ENCODE peak calls at places on chromosomes 11 and 22, in ten cellular contexts. One of them, this sample, is unnamed.

GRCh38 chr11:34915136-34916013 is 804 bp downstream of the APIP start:
- DNase-seq in EL: peak
- DNase-seq in activated gamma-delta T cell: no peak
- DNase-seq in pulmonary artery endothelial cell: no peak
- DNase-seq in ACHN: no peak
- DNase-seq in choroid plexus epithelial cell: peak
- DNase-seq in lung: no peak
- DNase-seq in aorta: no peak
- DNase-seq in effector memory CD8-positive, alpha-beta T cell: no peak
- DNase-seq in bronchial epithelial cell: peak
- DNase-seq in this sample: peak

GRCh38 chr11:110774138-110775014 is 62.1 kb upstream of the ARHGAP20 start:
- DNase-seq in pulmonary artery endothelial cell: no peak
- DNase-seq in lung: no peak
- DNase-seq in aorta: no peak
- DNase-seq in ACHN: no peak
- DNase-seq in bronchial epithelial cell: no peak
- DNase-seq in activated gamma-delta T cell: no peak
- DNase-seq in choroid plexus epithelial cell: no peak
- DNase-seq in effector memory CD8-positive, alpha-beta T cell: no peak
- DNase-seq in EL: no peak
- DNase-seq in this sample: no peak

GRCh38 chr11:67438121-67438902 is 830 bp upstream of the PTPRCAP start:
- DNase-seq in lung: no peak
- DNase-seq in EL: no peak
- DNase-seq in bronchial epithelial cell: no peak
- DNase-seq in pulmonary artery endothelial cell: no peak
- DNase-seq in effector memory CD8-positive, alpha-beta T cell: peak
- DNase-seq in activated gamma-delta T cell: peak
- DNase-seq in ACHN: no peak
- DNase-seq in choroid plexus epithelial cell: no peak
- DNase-seq in aorta: peak
- DNase-seq in this sample: no peak

GRCh38 chr11:71940561-71941219 is 11.8 kb downstream of the RNF121 start:
- DNase-seq in aorta: no peak
- DNase-seq in ACHN: no peak
- DNase-seq in EL: no peak
- DNase-seq in effector memory CD8-positive, alpha-beta T cell: no peak
- DNase-seq in activated gamma-delta T cell: no peak
- DNase-seq in pulmonary artery endothelial cell: no peak
- DNase-seq in bronchial epithelial cell: no peak
- DNase-seq in lung: no peak
- DNase-seq in choroid plexus epithelial cell: no peak
- DNase-seq in this sample: no peak

GRCh38 chr11:44556735-44557409 is 8.6 kb upstream of the CD82 start:
- DNase-seq in EL: peak
- DNase-seq in effector memory CD8-positive, alpha-beta T cell: peak
- DNase-seq in activated gamma-delta T cell: no peak
- DNase-seq in lung: peak
- DNase-seq in bronchial epithelial cell: peak
- DNase-seq in choroid plexus epithelial cell: peak
- DNase-seq in ACHN: peak
- DNase-seq in pulmonary artery endothelial cell: no peak
- DNase-seq in aorta: peak
- DNase-seq in this sample: peak

GRCh38 chr11:134905513-134905912 is 493.5 kb upstream of the B3GAT1 start:
- DNase-seq in EL: no peak
- DNase-seq in ACHN: no peak
- DNase-seq in activated gamma-delta T cell: no peak
- DNase-seq in pulmonary artery endothelial cell: no peak
- DNase-seq in effector memory CD8-positive, alpha-beta T cell: no peak
- DNase-seq in aorta: no peak
- DNase-seq in bronchial epithelial cell: no peak
- DNase-seq in lung: no peak
- DNase-seq in choroid plexus epithelial cell: no peak
- DNase-seq in this sample: no peak

GRCh38 chr22:17921871-17922821 is 102.2 kb downstream of the MICAL3 start:
- DNase-seq in ACHN: peak
- DNase-seq in pulmonary artery endothelial cell: no peak
- DNase-seq in lung: no peak
- DNase-seq in choroid plexus epithelial cell: no peak
- DNase-seq in bronchial epithelial cell: peak
- DNase-seq in EL: no peak
- DNase-seq in aorta: no peak
- DNase-seq in activated gamma-delta T cell: no peak
- DNase-seq in effector memory CD8-positive, alpha-beta T cell: no peak
- DNase-seq in this sample: peak

GRCh38 chr11:16612801-16613400 is 125.5 kb upstream of the C11orf58 start:
- DNase-seq in EL: peak
- DNase-seq in effector memory CD8-positive, alpha-beta T cell: no peak
- DNase-seq in aorta: no peak
- DNase-seq in choroid plexus epithelial cell: no peak
- DNase-seq in ACHN: no peak
- DNase-seq in pulmonary artery endothelial cell: no peak
- DNase-seq in lung: no peak
- DNase-seq in activated gamma-delta T cell: no peak
- DNase-seq in bronchial epithelial cell: no peak
- DNase-seq in this sample: no peak

GRCh38 chr11:118281284-118281683 is 17.2 kb upstream of the MPZL2 start:
- DNase-seq in aorta: no peak
- DNase-seq in pulmonary artery endothelial cell: no peak
- DNase-seq in lung: no peak
- DNase-seq in choroid plexus epithelial cell: no peak
- DNase-seq in activated gamma-delta T cell: no peak
- DNase-seq in EL: no peak
- DNase-seq in ACHN: no peak
- DNase-seq in bronchial epithelial cell: peak
- DNase-seq in effector memory CD8-positive, alpha-beta T cell: no peak
- DNase-seq in this sample: no peak

GRCh38 chr22:35995772-35996171 is 32.9 kb downstream of the RBFOX2 start:
- DNase-seq in aorta: peak
- DNase-seq in EL: peak
- DNase-seq in bronchial epithelial cell: peak
- DNase-seq in pulmonary artery endothelial cell: peak
- DNase-seq in ACHN: no peak
- DNase-seq in activated gamma-delta T cell: no peak
- DNase-seq in choroid plexus epithelial cell: peak
- DNase-seq in effector memory CD8-positive, alpha-beta T cell: no peak
- DNase-seq in lung: peak
- DNase-seq in this sample: no peak

GRCh38 chr11:95692526-95693270 is 96.9 kb downstream of the FAM76B start:
- DNase-seq in activated gamma-delta T cell: no peak
- DNase-seq in bronchial epithelial cell: no peak
- DNase-seq in effector memory CD8-positive, alpha-beta T cell: no peak
- DNase-seq in ACHN: no peak
- DNase-seq in aorta: no peak
- DNase-seq in pulmonary artery endothelial cell: no peak
- DNase-seq in EL: no peak
- DNase-seq in lung: no peak
- DNase-seq in choroid plexus epithelial cell: peak
- DNase-seq in this sample: no peak

GRCh38 chr11:43580735-43581369 is 99.7 kb upstream of the HSD17B12 start:
- DNase-seq in pulmonary artery endothelial cell: no peak
- DNase-seq in lung: no peak
- DNase-seq in EL: no peak
- DNase-seq in effector memory CD8-positive, alpha-beta T cell: no peak
- DNase-seq in ACHN: no peak
- DNase-seq in choroid plexus epithelial cell: no peak
- DNase-seq in bronchial epithelial cell: no peak
- DNase-seq in aorta: no peak
- DNase-seq in activated gamma-delta T cell: no peak
- DNase-seq in this sample: no peak

GRCh38 chr11:6387811-6388599 is 2.3 kb upstream of the SMPD1 start:
- DNase-seq in bronchial epithelial cell: peak
- DNase-seq in activated gamma-delta T cell: no peak
- DNase-seq in lung: no peak
- DNase-seq in ACHN: peak
- DNase-seq in pulmonary artery endothelial cell: peak
- DNase-seq in choroid plexus epithelial cell: peak
- DNase-seq in aorta: no peak
- DNase-seq in EL: peak
- DNase-seq in effector memory CD8-positive, alpha-beta T cell: no peak
- DNase-seq in this sample: no peak

GRCh38 chr11:69686452-69686851 is 11.3 kb upstream of the LTO1 start:
- DNase-seq in bronchial epithelial cell: no peak
- DNase-seq in aorta: no peak
- DNase-seq in pulmonary artery endothelial cell: no peak
- DNase-seq in effector memory CD8-positive, alpha-beta T cell: no peak
- DNase-seq in lung: no peak
- DNase-seq in choroid plexus epithelial cell: no peak
- DNase-seq in ACHN: no peak
- DNase-seq in EL: no peak
- DNase-seq in activated gamma-delta T cell: no peak
- DNase-seq in this sample: no peak

GRCh38 chr11:12248330-12248729 is 129.0 kb upstream of the PARVA start:
- DNase-seq in activated gamma-delta T cell: no peak
- DNase-seq in ACHN: no peak
- DNase-seq in lung: peak
- DNase-seq in bronchial epithelial cell: peak
- DNase-seq in pulmonary artery endothelial cell: no peak
- DNase-seq in effector memory CD8-positive, alpha-beta T cell: no peak
- DNase-seq in EL: peak
- DNase-seq in choroid plexus epithelial cell: peak
- DNase-seq in aorta: peak
- DNase-seq in this sample: peak

GRCh38 chr11:62267576-62267975 is 2.4 kb upstream of the SCGB2A2 start:
- DNase-seq in lung: no peak
- DNase-seq in pulmonary artery endothelial cell: no peak
- DNase-seq in choroid plexus epithelial cell: no peak
- DNase-seq in effector memory CD8-positive, alpha-beta T cell: no peak
- DNase-seq in EL: no peak
- DNase-seq in aorta: no peak
- DNase-seq in activated gamma-delta T cell: no peak
- DNase-seq in ACHN: no peak
- DNase-seq in bronchial epithelial cell: peak
- DNase-seq in this sample: no peak

This sample was measured in prostate gland.